ENCODE peak calls at places on chromosomes 2 and 18, in eight cellular contexts. C is endothelial cell, K is nephron progenitor cell, O is WTC11, B is IMR-90, Z is Calu3, Y is GM06990, W is choroid plexus epithelial cell. N is an unnamed sample.

GRCh38 chr18:9135912-9136314 is 668 bp upstream of the ANKRD12 start:
- DNase-seq in C (peak; percentile 27), K (no peak), O (peak; percentile 83), B (peak; percentile 19), Z (peak; percentile 66), Y (no peak), W (peak; percentile 43), N (peak; percentile 43)

GRCh38 chr18:76232813-76233212 is 262.2 kb downstream of the ZNF516 start:
- DNase-seq in C (no peak), K (no peak), O (no peak), B (no peak), Z (no peak), Y (no peak), W (no peak), N (no peak)

GRCh38 chr18:31791817-31792579 is 31.3 kb upstream of the SLC25A52 start:
- DNase-seq in C (no peak), K (no peak), O (no peak), B (no peak), Z (no peak), Y (peak; percentile 50), W (no peak), N (no peak)

GRCh38 chr18:4024702-4025101 is 430.4 kb downstream of the DLGAP1 start:
- DNase-seq in C (no peak), K (no peak), O (no peak), B (no peak), Z (no peak), Y (no peak), W (no peak), N (no peak)

GRCh38 chr18:42644729-42645131 is 470.8 kb downstream of the RIT2 start:
- DNase-seq in C (no peak), K (no peak), O (no peak), B (no peak), Z (peak; percentile 0), Y (no peak), W (no peak), N (no peak)

GRCh38 chr2:42918041-42918440 is 125.7 kb upstream of the HAAO start:
- DNase-seq in C (no peak), K (no peak), O (no peak), B (no peak), Z (no peak), Y (no peak), W (no peak), N (no peak)

GRCh38 chr2:24930768-24931167 is 10.7 kb upstream of the ADCY3 start:
- DNase-seq in C (no peak), K (no peak), O (no peak), B (peak; percentile 46), Z (no peak), Y (peak; percentile 55), W (peak; percentile 38), N (no peak)

GRCh38 chr18:79988925-79989361 is 580 bp upstream of the TXNL4A start:
- DNase-seq in C (no peak), K (no peak), O (no peak), B (peak; percentile 59), Z (no peak), Y (no peak), W (peak; percentile 72), N (no peak)

GRCh38 chr2:238427435-238428162 is 872 bp downstream of the ASB1 start:
- DNase-seq in C (no peak), K (no peak), O (no peak), B (peak; percentile 15), Z (no peak), Y (no peak), W (peak; percentile 41), N (no peak)

GRCh38 chr2:239882335-239882734 is 142.8 kb downstream of the NDUFA10 start:
- DNase-seq in C (peak; percentile 65), K (peak; percentile 71), O (peak; percentile 83), B (no peak), Z (peak; percentile 67), Y (no peak), W (peak; percentile 53), N (peak; percentile 62)

GRCh38 chr2:15991231-15991630 is 50.9 kb downstream of the MYCN start:
- DNase-seq in C (no peak), K (no peak), O (no peak), B (no peak), Z (no peak), Y (no peak), W (no peak), N (no peak)

GRCh38 chr2:118622931-118623330 is 224.5 kb downstream of the EN1 start:
- DNase-seq in C (no peak), K (no peak), O (no peak), B (no peak), Z (no peak), Y (no peak), W (no peak), N (no peak)

GRCh38 chr2:43169091-43169936 is 57.1 kb downstream of the ZFP36L2 start:
- DNase-seq in C (no peak), K (no peak), O (no peak), B (no peak), Z (peak; percentile 87), Y (peak; percentile 78), W (no peak), N (no peak)

GRCh38 chr2:54653572-54654204 is 69.8 kb upstream of the EML6 start:
- DNase-seq in C (no peak), K (no peak), O (no peak), B (no peak), Z (no peak), Y (no peak), W (no peak), N (no peak)

GRCh38 chr2:74625658-74626425 is 22.3 kb downstream of the M1AP start:
- DNase-seq in C (no peak), K (no peak), O (no peak), B (peak; percentile 2), Z (no peak), Y (no peak), W (no peak), N (no peak)

GRCh38 chr2:3001595-3002184 is 375.9 kb downstream of the EIPR1 start:
- DNase-seq in C (no peak), K (peak; percentile 24), O (no peak), B (no peak), Z (peak; percentile 7), Y (no peak), W (peak; percentile 5), N (no peak)
- TF ChIP-seq CTCF in C (no peak), K (no peak), O (no peak), B (no peak), Z (no peak), Y (peak; percentile 22), W (peak; percentile 4), N (peak; percentile 12)

GRCh38 chr2:37153224-37153623 is 3.6 kb downstream of the EIF2AK2 start:
- DNase-seq in C (no peak), K (no peak), O (no peak), B (no peak), Z (no peak), Y (no peak), W (no peak), N (no peak)

GRCh38 chr2:37143986-37144385 is 12.8 kb downstream of the EIF2AK2 start:
- DNase-seq in C (no peak), K (no peak), O (no peak), B (peak; percentile 68), Z (no peak), Y (no peak), W (peak; percentile 69), N (no peak)

GRCh38 chr2:37146062-37146461 is 10.7 kb downstream of the EIF2AK2 start:
- DNase-seq in C (no peak), K (no peak), O (no peak), B (no peak), Z (no peak), Y (no peak), W (no peak), N (no peak)

GRCh38 chr2:37149626-37150322 is 7.0 kb downstream of the EIF2AK2 start:
- DNase-seq in C (no peak), K (no peak), O (no peak), B (no peak), Z (no peak), Y (no peak), W (peak; percentile 29), N (no peak)

DNA sequence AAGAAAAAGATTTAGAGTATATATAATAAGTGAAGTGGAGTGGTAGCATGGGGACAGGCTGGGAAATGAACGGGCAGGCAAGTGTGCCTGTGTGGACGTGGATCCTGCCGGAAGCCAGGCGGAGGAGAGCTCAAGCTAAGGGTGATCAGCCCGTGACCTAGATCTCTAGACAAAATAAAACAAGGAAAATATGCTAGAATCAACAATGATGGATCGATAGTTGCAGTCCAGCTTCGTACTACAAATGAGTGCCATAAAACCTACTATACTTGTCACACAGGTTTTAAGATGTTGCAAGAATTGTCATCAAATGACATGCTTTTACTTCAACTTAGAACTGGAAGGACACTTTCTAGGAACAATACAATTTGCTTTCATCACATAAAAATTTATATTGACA is 8.5 kb downstream of the EIF2AK2 start:
- DNase-seq in C (no peak), K (no peak), O (no peak), B (no peak), Z (peak; percentile 45), Y (no peak), W (no peak), N (no peak)
- TF ChIP-seq CTCF in C (no peak), K (no peak), O (no peak), B (no peak), Z (no peak), Y (no peak), W (no peak), N (no peak)

DNA sequence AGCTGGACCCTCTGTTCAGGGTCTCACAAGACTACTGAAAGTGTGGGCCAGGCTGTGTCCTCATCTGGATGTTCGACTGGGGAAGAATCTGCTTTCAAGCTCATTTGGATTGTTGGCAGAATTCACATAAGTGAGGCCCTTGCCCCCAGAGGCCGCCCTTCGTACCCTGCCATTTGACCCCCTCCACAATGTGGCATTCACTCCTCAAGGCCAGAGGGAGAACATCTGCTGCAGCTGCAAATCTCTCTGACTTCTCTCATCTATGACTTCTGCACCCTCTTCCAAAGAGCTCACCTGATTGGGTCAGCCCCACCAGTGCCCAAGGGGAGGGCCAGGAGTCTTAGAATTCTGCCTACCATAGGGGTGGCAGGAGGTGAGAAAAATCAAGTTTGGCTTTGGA is 3.9 kb upstream of the CNDP2 start:
- DNase-seq in C (no peak), K (no peak), O (no peak), B (no peak), Z (no peak), Y (no peak), W (no peak), N (no peak)
- TF ChIP-seq CTCF in C (no peak), K (no peak), O (no peak), B (no peak), Z (no peak), Y (no peak), W (no peak), N (no peak)

GRCh38 chr2:20616341-20616871 is 34.5 kb downstream of the HS1BP3 start:
- DNase-seq in C (no peak), K (no peak), O (no peak), B (no peak), Z (no peak), Y (no peak), W (no peak), N (no peak)

GRCh38 chr2:20618468-20618885 is 32.4 kb downstream of the HS1BP3 start:
- DNase-seq in C (no peak), K (no peak), O (no peak), B (no peak), Z (no peak), Y (no peak), W (no peak), N (no peak)

GRCh38 chr2:20618886-20619521 is 31.9 kb downstream of the HS1BP3 start:
- DNase-seq in C (no peak), K (no peak), O (no peak), B (no peak), Z (no peak), Y (no peak), W (no peak), N (no peak)

GRCh38 chr2:20617081-20617575 is 33.8 kb downstream of the HS1BP3 start:
- DNase-seq in C (no peak), K (peak; percentile 44), O (peak; percentile 57), B (no peak), Z (no peak), Y (no peak), W (peak; percentile 54), N (no peak)

GRCh38 chr2:20617892-20618467 is 32.9 kb downstream of the HS1BP3 start:
- DNase-seq in C (no peak), K (no peak), O (no peak), B (peak; percentile 100), Z (peak; percentile 93), Y (no peak), W (peak; percentile 99), N (no peak)
- TF ChIP-seq CTCF in C (peak; percentile 13), K (peak; percentile 17), O (no peak), B (peak; percentile 60), Z (peak; percentile 51), Y (no peak), W (peak; percentile 64), N (peak; percentile 21)